ENCODE peak calls at places on chromosome 19, in five cellular contexts. One of them, this sample, is unnamed.

GRCh38 chr19:21117041-21117907 is 24.6 kb upstream of the ZNF431 start:
- DNase-seq in stimulated activated CD8-positive, alpha-beta memory T cell treated with anti-CD3 and anti-CD28 coated beads, Interleukin-4, amount 100 ng/mL, for 4 hours: no peak
- DNase-seq in stimulated activated CD4-positive, alpha-beta T cell treated with anti-CD3 and anti-CD28 coated beads, Interleukin-4, amount 100 ng/mL, for 24 hours: no peak
- DNase-seq in left colon: no peak
- DNase-seq in AG08395: no peak
- DNase-seq in this sample: no peak

GRCh38 chr19:16371540-16371986 is 46.9 kb downstream of the KLF2 start:
- DNase-seq in stimulated activated CD8-positive, alpha-beta memory T cell treated with anti-CD3 and anti-CD28 coated beads, Interleukin-4, amount 100 ng/mL, for 4 hours: peak
- DNase-seq in AG08395: no peak
- DNase-seq in stimulated activated CD4-positive, alpha-beta T cell treated with anti-CD3 and anti-CD28 coated beads, Interleukin-4, amount 100 ng/mL, for 24 hours: peak
- DNase-seq in left colon: peak
- DNase-seq in this sample: no peak

GRCh38 chr19:41700381-41701195 is 7.8 kb upstream of the CEACAM5 start:
- DNase-seq in AG08395: no peak
- DNase-seq in stimulated activated CD4-positive, alpha-beta T cell treated with anti-CD3 and anti-CD28 coated beads, Interleukin-4, amount 100 ng/mL, for 24 hours: no peak
- DNase-seq in left colon: peak
- DNase-seq in stimulated activated CD8-positive, alpha-beta memory T cell treated with anti-CD3 and anti-CD28 coated beads, Interleukin-4, amount 100 ng/mL, for 4 hours: no peak
- DNase-seq in this sample: no peak

GRCh38 chr19:40191836-40192646 is 815 bp downstream of the MAP3K10 start:
- DNase-seq in AG08395: peak
- DNase-seq in stimulated activated CD4-positive, alpha-beta T cell treated with anti-CD3 and anti-CD28 coated beads, Interleukin-4, amount 100 ng/mL, for 24 hours: peak
- DNase-seq in stimulated activated CD8-positive, alpha-beta memory T cell treated with anti-CD3 and anti-CD28 coated beads, Interleukin-4, amount 100 ng/mL, for 4 hours: no peak
- DNase-seq in left colon: no peak
- DNase-seq in this sample: peak

GRCh38 chr19:51107406-51108065 is 673 bp downstream of the CTU1 start:
- DNase-seq in left colon: no peak
- DNase-seq in AG08395: peak
- DNase-seq in stimulated activated CD4-positive, alpha-beta T cell treated with anti-CD3 and anti-CD28 coated beads, Interleukin-4, amount 100 ng/mL, for 24 hours: peak
- DNase-seq in stimulated activated CD8-positive, alpha-beta memory T cell treated with anti-CD3 and anti-CD28 coated beads, Interleukin-4, amount 100 ng/mL, for 4 hours: no peak
- DNase-seq in this sample: peak

GRCh38 chr19:28606269-28607032 is 606.5 kb downstream of the UQCRFS1 start:
- DNase-seq in stimulated activated CD4-positive, alpha-beta T cell treated with anti-CD3 and anti-CD28 coated beads, Interleukin-4, amount 100 ng/mL, for 24 hours: no peak
- DNase-seq in AG08395: no peak
- DNase-seq in left colon: no peak
- DNase-seq in stimulated activated CD8-positive, alpha-beta memory T cell treated with anti-CD3 and anti-CD28 coated beads, Interleukin-4, amount 100 ng/mL, for 4 hours: no peak
- DNase-seq in this sample: no peak

GRCh38 chr19:8682472-8682871 is 16.1 kb downstream of the ACTL9 start:
- DNase-seq in stimulated activated CD8-positive, alpha-beta memory T cell treated with anti-CD3 and anti-CD28 coated beads, Interleukin-4, amount 100 ng/mL, for 4 hours: no peak
- DNase-seq in stimulated activated CD4-positive, alpha-beta T cell treated with anti-CD3 and anti-CD28 coated beads, Interleukin-4, amount 100 ng/mL, for 24 hours: no peak
- DNase-seq in AG08395: no peak
- DNase-seq in left colon: no peak
- DNase-seq in this sample: no peak

GRCh38 chr19:46860125-46860845 is 512 bp upstream of the ARHGAP35 start:
- DNase-seq in AG08395: peak
- DNase-seq in stimulated activated CD4-positive, alpha-beta T cell treated with anti-CD3 and anti-CD28 coated beads, Interleukin-4, amount 100 ng/mL, for 24 hours: peak
- DNase-seq in left colon: peak
- DNase-seq in stimulated activated CD8-positive, alpha-beta memory T cell treated with anti-CD3 and anti-CD28 coated beads, Interleukin-4, amount 100 ng/mL, for 4 hours: peak
- DNase-seq in this sample: peak

GRCh38 chr19:48624791-48625723 is 5.8 kb downstream of the SPHK2 start:
- DNase-seq in stimulated activated CD8-positive, alpha-beta memory T cell treated with anti-CD3 and anti-CD28 coated beads, Interleukin-4, amount 100 ng/mL, for 4 hours: no peak
- DNase-seq in left colon: peak
- DNase-seq in AG08395: no peak
- DNase-seq in stimulated activated CD4-positive, alpha-beta T cell treated with anti-CD3 and anti-CD28 coated beads, Interleukin-4, amount 100 ng/mL, for 24 hours: peak
- DNase-seq in this sample: no peak

GRCh38 chr19:9885077-9885552 is 50.0 kb downstream of the PIN1 start:
- DNase-seq in AG08395: peak
- DNase-seq in stimulated activated CD8-positive, alpha-beta memory T cell treated with anti-CD3 and anti-CD28 coated beads, Interleukin-4, amount 100 ng/mL, for 4 hours: no peak
- DNase-seq in stimulated activated CD4-positive, alpha-beta T cell treated with anti-CD3 and anti-CD28 coated beads, Interleukin-4, amount 100 ng/mL, for 24 hours: no peak
- DNase-seq in left colon: no peak
- DNase-seq in this sample: peak

GRCh38 chr19:29393915-29394460 is 131.8 kb upstream of the VSTM2B start:
- DNase-seq in stimulated activated CD8-positive, alpha-beta memory T cell treated with anti-CD3 and anti-CD28 coated beads, Interleukin-4, amount 100 ng/mL, for 4 hours: no peak
- DNase-seq in left colon: no peak
- DNase-seq in AG08395: no peak
- DNase-seq in stimulated activated CD4-positive, alpha-beta T cell treated with anti-CD3 and anti-CD28 coated beads, Interleukin-4, amount 100 ng/mL, for 24 hours: no peak
- DNase-seq in this sample: no peak

GRCh38 chr19:18558202-18558555 is 509 bp downstream of the KXD1 start:
- DNase-seq in left colon: no peak
- DNase-seq in AG08395: no peak
- DNase-seq in stimulated activated CD4-positive, alpha-beta T cell treated with anti-CD3 and anti-CD28 coated beads, Interleukin-4, amount 100 ng/mL, for 24 hours: no peak
- DNase-seq in stimulated activated CD8-positive, alpha-beta memory T cell treated with anti-CD3 and anti-CD28 coated beads, Interleukin-4, amount 100 ng/mL, for 4 hours: no peak
- DNase-seq in this sample: no peak

GRCh38 chr19:48741222-48741999 is 1.0 kb upstream of the RASIP1 start:
- DNase-seq in stimulated activated CD8-positive, alpha-beta memory T cell treated with anti-CD3 and anti-CD28 coated beads, Interleukin-4, amount 100 ng/mL, for 4 hours: no peak
- DNase-seq in left colon: peak
- DNase-seq in stimulated activated CD4-positive, alpha-beta T cell treated with anti-CD3 and anti-CD28 coated beads, Interleukin-4, amount 100 ng/mL, for 24 hours: peak
- DNase-seq in AG08395: no peak
- DNase-seq in this sample: no peak

GRCh38 chr19:40217027-40217810 is 965 bp downstream of the TTC9B start:
- DNase-seq in stimulated activated CD8-positive, alpha-beta memory T cell treated with anti-CD3 and anti-CD28 coated beads, Interleukin-4, amount 100 ng/mL, for 4 hours: no peak
- DNase-seq in AG08395: no peak
- DNase-seq in left colon: peak
- DNase-seq in stimulated activated CD4-positive, alpha-beta T cell treated with anti-CD3 and anti-CD28 coated beads, Interleukin-4, amount 100 ng/mL, for 24 hours: no peak
- DNase-seq in this sample: no peak

GRCh38 chr19:38362076-38362945 is 12.1 kb upstream of the PSMD8 start:
- DNase-seq in AG08395: peak
- DNase-seq in stimulated activated CD8-positive, alpha-beta memory T cell treated with anti-CD3 and anti-CD28 coated beads, Interleukin-4, amount 100 ng/mL, for 4 hours: peak
- DNase-seq in stimulated activated CD4-positive, alpha-beta T cell treated with anti-CD3 and anti-CD28 coated beads, Interleukin-4, amount 100 ng/mL, for 24 hours: peak
- DNase-seq in left colon: peak
- DNase-seq in this sample: peak